ENCODE peak calls at places on chromosome 4, in six cellular contexts. B is GM12865; G is GM23248; P is effector memory CD4-positive, alpha-beta T cell; R is NB4; Y is astrocyte of the spinal cord. I is an unnamed sample.

GRCh38 chr4:184281231-184282139 is 63.8 kb upstream of the ENPP6 start:
- DNase-seq in P (no peak), B (peak), Y (no peak), G (no peak), R (no peak), I (no peak)

GRCh38 chr4:182085051-182085480 is 158.1 kb upstream of the TENM3 start:
- DNase-seq in B (no peak), R (no peak), Y (peak), G (peak), P (no peak), I (no peak)

GRCh38 chr4:105061136-105061696 is 85.5 kb upstream of the TET2 start:
- DNase-seq in P (no peak), Y (peak), R (peak), B (peak), G (no peak), I (peak)

GRCh38 chr4:152036626-152037025 is 275.8 kb upstream of the GATB start:
- DNase-seq in R (no peak), Y (no peak), P (no peak), B (no peak), G (peak), I (no peak)

GRCh38 chr4:107913283-107913899 is 18.0 kb upstream of the CYP2U1 start:
- DNase-seq in R (peak), B (peak), P (peak), Y (peak), G (peak), I (peak)

GRCh38 chr4:7974425-7974824 is 34.8 kb upstream of the AFAP1 start:
- DNase-seq in P (no peak), G (no peak), B (no peak), Y (no peak), R (no peak), I (no peak)

GRCh38 chr4:95761871-95762270 is 78.0 kb upstream of the PDHA2 start:
- DNase-seq in B (no peak), Y (peak), G (no peak), P (no peak), R (no peak), I (no peak)

GRCh38 chr4:48184891-48185290 is 50.8 kb upstream of the TXK start:
- DNase-seq in G (no peak), P (no peak), B (no peak), Y (peak), R (no peak), I (no peak)

GRCh38 chr4:7103599-7104365 is 35.9 kb upstream of the GRPEL1 start:
- DNase-seq in B (no peak), G (no peak), P (no peak), Y (no peak), R (no peak), I (peak)

GRCh38 chr4:110059556-110060191 is 138.7 kb downstream of the ELOVL6 start:
- DNase-seq in B (peak), Y (peak), R (no peak), P (no peak), G (peak), I (peak)

GRCh38 chr4:52659016-52659721 is at the start of gene USP46:
- DNase-seq in P (peak), Y (peak), R (peak), G (peak), B (peak), I (peak)

GRCh38 chr4:182453830-182454229 is 210.6 kb downstream of the TENM3 start:
- DNase-seq in B (no peak), R (no peak), Y (no peak), P (no peak), G (no peak), I (no peak)

GRCh38 chr4:52038109-52038912 is at the start of gene SGCB:
- DNase-seq in Y (peak), P (peak), B (peak), R (peak), G (peak), I (peak)

GRCh38 chr4:10108391-10108790 is 8.2 kb downstream of the WDR1 start:
- DNase-seq in Y (no peak), B (no peak), G (peak), P (no peak), R (no peak), I (no peak)

GRCh38 chr4:156778606-156779005 is 193.0 kb downstream of the PDGFC start:
- DNase-seq in P (no peak), G (peak), R (no peak), B (no peak), Y (peak), I (no peak)

GRCh38 chr4:111228874-111229273 is 606.0 kb upstream of the PITX2 start:
- DNase-seq in P (no peak), B (no peak), Y (peak), R (no peak), G (peak), I (no peak)

DNA sequence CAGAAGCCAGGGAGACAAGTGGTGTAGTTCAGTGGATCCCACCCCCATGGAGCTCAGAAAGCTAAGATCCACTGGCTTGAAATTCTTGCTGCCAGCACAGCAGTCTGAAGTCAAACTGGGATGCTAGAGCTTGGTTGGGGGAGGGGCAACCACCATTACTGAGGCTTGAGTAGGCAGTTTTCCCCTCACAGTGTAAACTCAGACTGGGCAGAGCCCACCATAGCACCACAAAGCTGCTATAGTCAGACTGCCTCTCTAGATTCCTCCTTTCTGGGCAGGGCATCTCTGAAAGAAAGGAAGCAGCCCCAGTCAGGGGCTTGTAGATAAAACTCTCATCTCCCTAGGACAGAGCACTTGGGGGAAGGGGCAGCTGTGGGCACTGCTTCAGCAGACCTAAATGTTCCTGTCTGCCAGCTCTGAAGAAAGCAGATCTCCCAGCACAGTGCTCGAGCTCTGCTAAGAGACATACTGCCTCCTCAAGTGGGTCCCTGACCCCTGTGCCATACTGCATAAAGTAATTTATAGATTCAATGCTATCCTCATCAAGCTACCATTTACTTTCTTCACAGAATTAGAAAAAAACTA is 163.2 kb downstream of the HHIP start:
- DNase-seq in P (no peak), G (no peak), R (no peak), Y (no peak), B (no peak), I (no peak)
- H3K4me3 ChIP-seq in P (no peak), G (no peak), R (no peak), Y (no peak), B (no peak), I (no peak)

GRCh38 chr4:128285085-128286023 is 2.3 kb downstream of the PGRMC2 start:
- DNase-seq in P (no peak), R (no peak), B (no peak), G (peak), Y (peak), I (peak)
- H3K4me3 ChIP-seq in P (no peak), R (peak), B (peak), G (peak), Y (peak), I (no peak)

DNA sequence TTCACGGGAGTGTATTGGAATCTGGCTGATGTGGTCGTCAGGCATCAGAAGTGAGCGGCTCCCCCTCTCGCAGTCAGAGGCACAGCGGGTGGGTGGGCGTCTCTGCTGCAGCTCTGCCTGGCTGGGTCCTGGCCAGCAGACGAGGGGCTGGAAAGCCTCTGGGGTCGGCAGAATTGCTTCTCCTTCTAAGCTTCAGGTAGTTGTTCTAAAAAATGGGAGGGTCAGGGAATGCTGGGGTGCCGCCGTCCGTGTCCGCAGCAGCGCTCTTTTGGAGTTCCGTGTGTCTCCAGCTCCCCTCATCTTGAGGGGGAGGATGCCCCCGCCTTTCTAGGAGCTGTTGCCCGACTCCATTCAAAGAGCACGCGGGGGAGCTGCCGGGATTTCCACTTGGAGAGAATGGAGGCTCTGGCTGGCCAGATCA is 70.2 kb upstream of the HGFAC start:
- DNase-seq in R (peak), Y (no peak), G (no peak), P (no peak), B (no peak), I (no peak)
- H3K4me3 ChIP-seq in R (no peak), Y (peak), G (no peak), P (no peak), B (no peak), I (no peak)

DNA sequence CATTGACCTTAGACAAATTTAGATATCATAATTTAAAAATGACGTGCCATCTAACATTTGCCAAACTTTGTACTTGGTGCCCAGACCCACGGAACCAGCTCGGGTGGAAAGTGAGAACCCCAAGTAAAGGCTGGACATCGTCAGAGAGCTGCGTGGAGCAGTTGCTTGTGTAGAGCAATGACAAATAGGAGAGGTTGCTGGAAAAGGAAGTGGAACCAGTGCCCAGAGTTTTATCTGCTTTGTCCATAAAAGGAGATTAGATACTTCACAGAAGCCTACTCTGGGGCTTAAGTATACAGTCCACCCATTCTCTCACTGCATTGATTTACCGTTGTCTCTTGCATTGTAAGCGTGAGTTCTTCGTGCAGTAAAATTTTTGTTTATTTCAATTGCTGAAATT is 5.4 kb upstream of the TBC1D1 start:
- DNase-seq in R (peak), P (no peak), Y (no peak), G (no peak), B (no peak), I (peak)
- H3K4me3 ChIP-seq in R (no peak), P (no peak), Y (no peak), G (no peak), B (no peak), I (no peak)

GRCh38 chr4:78956979-78957378 is 17.7 kb upstream of the PAQR3 start:
- DNase-seq in Y (no peak), B (no peak), R (no peak), P (no peak), G (no peak), I (no peak)

GRCh38 chr4:78960926-78961325 is 21.7 kb upstream of the PAQR3 start:
- DNase-seq in R (no peak), P (no peak), B (no peak), Y (peak), G (no peak), I (no peak)

DNA sequence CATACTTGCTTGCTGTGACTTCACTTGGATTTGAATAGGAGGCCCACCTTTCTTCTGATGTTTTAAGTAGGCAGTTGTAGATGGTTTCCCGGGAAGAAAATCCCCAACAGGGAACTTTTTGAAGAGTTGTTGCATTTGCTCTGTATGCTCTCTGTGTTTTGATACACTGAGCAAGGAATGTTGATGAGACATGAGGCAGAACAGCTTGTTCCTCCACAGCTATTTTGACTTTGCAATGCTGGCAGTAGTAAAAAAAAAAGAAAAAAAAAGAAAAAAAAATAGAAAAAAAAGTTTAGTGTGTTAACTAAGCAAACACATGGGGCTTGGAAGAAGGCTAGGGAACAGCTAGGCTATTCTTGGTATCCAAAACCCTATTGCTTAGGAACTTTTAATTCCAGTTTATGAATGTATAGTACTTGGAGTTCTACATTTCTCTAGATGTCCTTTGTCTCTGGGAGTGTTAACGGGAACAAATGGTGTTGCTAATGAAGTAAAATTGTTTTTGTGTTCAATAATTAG is 23.4 kb upstream of the PAQR3 start:
- DNase-seq in R (no peak), Y (peak), P (no peak), B (no peak), G (no peak), I (no peak)
- H3K4me3 ChIP-seq in R (no peak), Y (no peak), P (no peak), B (no peak), G (no peak), I (no peak)